ENCODE peak calls at places on chromosomes 1 and 21, in four cellular contexts. L is tibial nerve, N is T47D, H is left cardiac atrium. F is an unnamed sample.

GRCh38 chr1:68136187-68136586 is 85.8 kb upstream of the DIRAS3 start:
- DNase-seq in L (no peak), N (no peak), H (no peak), F (no peak)

GRCh38 chr1:229075217-229075616 is 195.7 kb upstream of the RAB4A start:
- DNase-seq in L (no peak), N (no peak), H (no peak), F (no peak)

GRCh38 chr1:53500184-53501064 is 41.2 kb downstream of the DMRTB1 start:
- DNase-seq in L (no peak), N (no peak), H (no peak), F (no peak)

GRCh38 chr1:26285366-26286063 is 5.6 kb downstream of the SH3BGRL3 start:
- DNase-seq in L (no peak), N (peak), H (no peak), F (no peak)

GRCh38 chr1:202680586-202681352 is 29.5 kb downstream of the SYT2 start:
- DNase-seq in L (no peak), N (peak), H (no peak), F (no peak)

GRCh38 chr1:110594466-110595076 is 11.6 kb downstream of the KCNA2 start:
- DNase-seq in L (no peak), N (no peak), H (no peak), F (no peak)

GRCh38 chr1:1315435-1315901 is 7.1 kb downstream of the PUSL1 start:
- DNase-seq in L (no peak), N (no peak), H (no peak), F (no peak)

GRCh38 chr1:227941509-227942020 is 6.2 kb downstream of the WNT9A start:
- DNase-seq in L (peak), N (no peak), H (no peak), F (no peak)

GRCh38 chr1:198915327-198916231 is 276.7 kb downstream of the PTPRC start:
- DNase-seq in L (no peak), N (no peak), H (no peak), F (no peak)

GRCh38 chr1:37338658-37339057 is 135.7 kb upstream of the ZC3H12A start:
- DNase-seq in L (no peak), N (no peak), H (no peak), F (no peak)

GRCh38 chr1:178609015-178609414 is 96.1 kb downstream of the TEX35 start:
- DNase-seq in L (no peak), N (no peak), H (no peak), F (no peak)

GRCh38 chr1:193325771-193326170 is 139.4 kb upstream of the B3GALT2 start:
- DNase-seq in L (no peak), N (no peak), H (no peak), F (no peak)

GRCh38 chr1:241443561-241443960 is 76.0 kb downstream of the FH start:
- DNase-seq in L (no peak), N (no peak), H (no peak), F (no peak)

GRCh38 chr1:170357750-170358149 is 174.2 kb upstream of the GORAB start:
- DNase-seq in L (no peak), N (no peak), H (no peak), F (no peak)

GRCh38 chr1:61742620-61743431 is 546 bp downstream of the PATJ start:
- DNase-seq in L (peak), N (peak), H (peak), F (peak)

GRCh38 chr1:62271932-62272728 is 47.1 kb downstream of the KANK4 start:
- DNase-seq in L (no peak), N (no peak), H (no peak), F (no peak)

GRCh38 chr1:209815931-209816338 is 10.0 kb upstream of the IRF6 start:
- DNase-seq in L (no peak), N (peak), H (no peak), F (peak)

GRCh38 chr1:77742011-77742555 is 17.6 kb downstream of the USP33 start:
- DNase-seq in L (no peak), N (no peak), H (no peak), F (no peak)

GRCh38 chr1:236535656-236536293 is 12.0 kb downstream of the LGALS8 start:
- DNase-seq in L (no peak), N (no peak), H (no peak), F (no peak)

GRCh38 chr1:184035719-184036516 is 1.6 kb downstream of the COLGALT2 start:
- DNase-seq in L (no peak), N (peak), H (peak), F (peak)

GRCh38 chr1:33296824-33297223 is 24.1 kb downstream of the A3GALT2 start:
- DNase-seq in L (no peak), N (no peak), H (no peak), F (no peak)

GRCh38 chr1:119947468-119947867 is 51.2 kb upstream of the ADAM30 start:
- DNase-seq in L (no peak), N (no peak), H (no peak), F (no peak)

GRCh38 chr1:29833596-29833995 is 597.3 kb downstream of the PTPRU start:
- DNase-seq in L (no peak), N (no peak), H (no peak), F (no peak)

GRCh38 chr1:71270394-71270793 is 189.6 kb upstream of the ZRANB2 start:
- DNase-seq in L (no peak), N (no peak), H (no peak), F (no peak)

GRCh38 chr1:8545078-8545477 is 227.2 kb downstream of the SLC45A1 start:
- DNase-seq in L (no peak), N (no peak), H (no peak), F (no peak)

GRCh38 chr21:37047079-37047478 is 25.8 kb downstream of the PIGP start:
- DNase-seq in L (no peak), N (no peak), H (no peak), F (no peak)

GRCh38 chr1:108892356-108893140 is 15.8 kb downstream of the GPSM2 start:
- DNase-seq in L (no peak), N (no peak), H (no peak), F (no peak)

GRCh38 chr1:208203848-208204609 is 40.2 kb downstream of the PLXNA2 start:
- DNase-seq in L (no peak), N (no peak), H (peak), F (no peak)

GRCh38 chr1:169106921-169107672 is 607 bp downstream of the ATP1B1 start:
- DNase-seq in L (no peak), N (peak), H (no peak), F (no peak)

GRCh38 chr1:216430744-216431143 is 7.5 kb upstream of the USH2A start:
- DNase-seq in L (no peak), N (no peak), H (no peak), F (no peak)

F was measured in prostate gland.